ENCODE peak calls at places on chromosomes 12 and 14, in eight cellular contexts. S is Panc1, P is H7, L is AG09309, J is cardiac muscle cell, N is ovary, Z is left ventricle myocardium inferior, Q is tibial nerve. C is an unnamed sample.

GRCh38 chr12:77407951-77408350 is 342.6 kb upstream of the E2F7 start:
- DNase-seq in S (no peak), P (no peak), L (no peak), J (no peak), N (no peak), Z (no peak), Q (no peak), C (no peak)

GRCh38 chr14:76958020-76958965 is 70.2 kb downstream of the IRF2BPL start:
- DNase-seq in S (no peak), P (no peak), L (no peak), J (no peak), N (no peak), Z (no peak), Q (no peak), C (no peak)

GRCh38 chr14:96393292-96393691 is 1.4 kb downstream of the AK7 start:
- DNase-seq in S (no peak), P (no peak), L (no peak), J (no peak), N (no peak), Z (no peak), Q (no peak), C (no peak)

GRCh38 chr14:34997762-34998161 is 15.0 kb downstream of the SRP54 start:
- DNase-seq in S (no peak), P (no peak), L (no peak), J (no peak), N (no peak), Z (no peak), Q (no peak), C (no peak)

GRCh38 chr12:56645717-56646446 is at the start of gene ATP5F1B:
- DNase-seq in S (peak), P (peak), L (peak), J (peak), N (peak), Z (peak), Q (peak), C (peak)

GRCh38 chr14:99589031-99589441 is 15.0 kb downstream of the CCDC85C start:
- DNase-seq in S (no peak), P (no peak), L (no peak), J (no peak), N (no peak), Z (no peak), Q (no peak), C (no peak)

GRCh38 chr12:121494093-121494787 is 86.6 kb downstream of the KDM2B start:
- DNase-seq in S (peak), P (peak), L (no peak), J (peak), N (peak), Z (peak), Q (peak), C (no peak)

GRCh38 chr14:79016828-79017505 is 846.8 kb downstream of the NRXN3 start:
- DNase-seq in S (no peak), P (no peak), L (peak), J (no peak), N (no peak), Z (no peak), Q (no peak), C (peak)

GRCh38 chr12:113019045-113019444 is 37.5 kb upstream of the DTX1 start:
- DNase-seq in S (no peak), P (no peak), L (no peak), J (no peak), N (no peak), Z (no peak), Q (no peak), C (no peak)

GRCh38 chr14:71271166-71271945 is 364.1 kb downstream of the PCNX1 start:
- DNase-seq in S (no peak), P (no peak), L (no peak), J (no peak), N (no peak), Z (no peak), Q (no peak), C (no peak)

GRCh38 chr12:92648242-92649031 is 54.4 kb upstream of the PLEKHG7 start:
- DNase-seq in S (no peak), P (no peak), L (no peak), J (no peak), N (no peak), Z (no peak), Q (no peak), C (no peak)

DNA sequence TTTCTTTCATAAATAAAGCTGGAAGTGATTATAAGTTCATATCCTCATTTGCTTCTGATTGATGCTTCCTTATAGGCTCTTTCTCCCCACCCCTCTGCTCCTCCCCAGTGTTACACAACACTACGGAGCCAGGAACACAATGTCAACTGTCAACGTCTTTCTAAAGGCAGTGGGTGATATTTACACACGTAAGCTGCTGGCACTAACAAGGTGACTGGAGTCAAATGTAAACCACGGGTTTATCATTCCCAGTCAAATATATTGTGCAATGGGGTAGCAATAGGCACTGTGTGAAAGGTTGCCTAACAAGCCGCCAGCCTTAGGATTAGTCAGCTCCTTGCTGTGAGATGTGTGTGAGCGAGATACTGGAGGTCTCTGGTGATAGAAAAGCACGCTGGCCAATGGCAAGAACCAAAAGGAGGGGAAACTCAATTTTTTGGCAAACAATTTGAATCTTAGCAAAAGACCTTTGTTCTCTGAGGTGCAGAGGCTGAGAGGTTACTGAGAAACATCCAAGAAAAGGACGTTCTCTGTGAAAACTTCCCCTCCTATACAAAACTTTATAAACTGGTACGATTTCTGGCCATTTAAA is 22.1 kb upstream of the HECTD1 start:
- DNase-seq in S (peak), P (peak), L (peak), J (no peak), N (peak), Z (peak), Q (peak), C (peak)
- H3K4me3 ChIP-seq in S (peak), P (no peak), L (peak), J (no peak), N (no peak), Z (peak), Q (no peak), C (no peak)

DNA sequence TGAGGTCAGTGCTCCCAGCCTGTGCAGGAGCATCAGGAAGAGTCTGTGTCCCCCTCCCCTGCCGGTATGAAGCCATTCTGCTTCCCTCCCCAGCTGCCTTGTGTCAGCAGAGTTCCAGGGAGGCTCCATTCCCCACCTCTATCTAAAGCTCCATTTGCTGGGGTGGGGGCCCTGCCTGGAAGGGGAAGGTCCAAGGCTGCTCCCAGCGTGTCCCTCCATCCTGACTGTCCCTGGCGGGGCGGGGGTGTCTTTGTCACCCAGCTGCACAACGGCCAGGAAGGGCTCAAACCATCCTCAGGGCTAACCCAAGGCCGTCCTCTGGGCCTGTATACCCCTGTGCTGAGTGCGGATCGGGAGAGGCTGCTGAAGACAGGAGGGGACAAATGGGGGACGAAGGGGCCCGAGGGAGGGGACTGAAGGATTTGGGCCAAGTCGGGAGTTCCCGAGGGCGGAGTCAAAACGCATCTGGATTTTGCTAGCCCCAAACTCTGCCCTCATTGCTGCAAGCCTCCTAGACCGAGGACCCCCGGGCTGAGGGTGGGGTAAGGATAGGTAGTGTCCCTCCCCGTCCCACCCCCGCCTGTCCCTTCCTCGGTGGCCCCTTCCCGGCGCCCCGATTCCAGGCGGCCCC is 737 bp upstream of the ACVRL1 start:
- DNase-seq in S (no peak), P (no peak), L (no peak), J (no peak), N (peak), Z (no peak), Q (no peak), C (no peak)
- H3K4me3 ChIP-seq in S (no peak), P (peak), L (peak), J (no peak), N (peak), Z (peak), Q (peak), C (no peak)

GRCh38 chr14:103519043-103519836 is 3.4 kb downstream of the CKB start:
- DNase-seq in S (no peak), P (peak), L (no peak), J (no peak), N (peak), Z (peak), Q (no peak), C (no peak)
- H3K4me3 ChIP-seq in S (no peak), P (no peak), L (no peak), J (no peak), N (no peak), Z (no peak), Q (no peak), C (no peak)

DNA sequence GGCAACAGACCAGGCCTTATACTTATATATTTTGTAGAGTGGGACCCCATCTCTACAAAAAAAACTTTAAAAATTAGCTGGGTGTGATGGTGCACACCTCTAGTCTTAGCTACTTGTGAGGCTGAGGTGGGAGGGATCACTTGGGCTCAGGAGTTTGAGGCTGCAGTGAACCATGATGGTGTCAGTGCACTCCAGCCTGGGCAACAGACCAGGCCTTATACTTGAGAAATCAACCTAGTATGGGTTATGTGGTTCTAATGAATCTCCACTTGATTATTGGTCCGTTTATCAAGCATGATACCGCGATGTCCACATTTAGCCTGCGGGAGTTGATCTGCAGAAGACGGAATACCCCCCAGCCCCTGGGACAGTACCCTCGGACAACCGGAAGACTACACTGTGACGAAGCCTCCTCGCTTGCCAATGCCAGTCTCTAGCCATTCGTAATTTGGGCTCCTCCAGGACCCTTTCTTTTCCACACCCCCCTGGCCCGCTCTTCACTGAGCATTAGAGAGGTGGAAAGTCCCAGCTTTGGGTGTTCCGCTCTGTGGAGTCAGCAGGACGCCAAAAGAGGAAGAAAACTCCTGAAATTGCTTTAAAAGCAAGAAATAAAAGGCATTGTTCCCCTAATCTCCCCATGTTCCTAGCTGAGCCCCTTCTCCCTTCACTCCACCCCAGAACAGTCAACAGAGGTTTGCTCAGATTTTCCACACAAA is 19.4 kb downstream of the LTBP2 start:
- DNase-seq in S (no peak), P (no peak), L (no peak), J (no peak), N (no peak), Z (no peak), Q (no peak), C (no peak)
- H3K4me3 ChIP-seq in S (no peak), P (no peak), L (no peak), J (no peak), N (no peak), Z (no peak), Q (no peak), C (no peak)

GRCh38 chr12:67633708-67634107 is 14.8 kb upstream of the DYRK2 start:
- DNase-seq in S (no peak), P (no peak), L (no peak), J (no peak), N (no peak), Z (peak), Q (peak), C (no peak)

GRCh38 chr12:67632005-67632404 is 16.5 kb upstream of the DYRK2 start:
- DNase-seq in S (no peak), P (no peak), L (no peak), J (no peak), N (no peak), Z (no peak), Q (no peak), C (no peak)

GRCh38 chr12:67633024-67633423 is 15.5 kb upstream of the DYRK2 start:
- DNase-seq in S (no peak), P (no peak), L (no peak), J (no peak), N (no peak), Z (no peak), Q (no peak), C (no peak)

GRCh38 chr12:67634167-67634793 is 14.3 kb upstream of the DYRK2 start:
- DNase-seq in S (no peak), P (peak), L (no peak), J (no peak), N (no peak), Z (no peak), Q (no peak), C (no peak)

DNA sequence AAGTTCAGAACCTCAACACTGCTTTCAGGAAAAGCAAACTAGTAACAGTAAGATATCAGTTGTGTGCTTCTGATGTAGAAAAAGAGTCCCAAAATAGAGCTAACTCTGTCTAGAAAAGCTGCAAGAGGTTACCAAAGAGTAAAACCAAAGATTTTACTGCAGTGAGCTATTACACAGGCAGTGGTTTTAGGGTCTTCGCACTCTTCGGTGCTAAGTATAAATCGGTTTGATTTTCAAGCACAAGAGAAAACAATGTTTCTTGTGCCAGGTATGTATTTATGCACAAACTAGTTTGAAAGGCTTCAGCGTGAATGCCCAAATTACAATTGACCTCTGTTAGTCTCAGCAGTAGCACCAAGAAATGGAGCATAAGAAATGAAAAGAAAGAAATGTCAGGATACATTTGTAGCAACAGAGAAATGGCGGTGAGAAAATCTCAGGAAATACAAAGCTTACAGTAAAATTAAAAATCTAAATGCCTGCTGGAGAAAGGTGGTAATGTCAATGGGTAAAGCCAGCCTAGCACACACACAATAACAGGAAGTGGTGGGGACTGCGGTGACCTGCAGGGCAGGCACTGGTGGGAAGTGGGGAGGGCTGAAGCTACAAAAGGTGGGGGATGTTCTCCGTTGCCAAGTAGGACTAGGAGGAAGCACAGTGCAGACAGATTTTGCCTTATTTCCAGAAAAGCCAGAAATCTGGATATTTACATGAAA is 18.0 kb upstream of the DYRK2 start:
- DNase-seq in S (no peak), P (peak), L (no peak), J (no peak), N (peak), Z (no peak), Q (no peak), C (peak)
- H3K4me3 ChIP-seq in S (no peak), P (no peak), L (no peak), J (no peak), N (no peak), Z (no peak), Q (no peak), C (no peak)

C was measured in kidney epithelial cell.